ENCODE peak calls at places on chromosome 11, in seven cellular contexts. One of them, this sample, is unnamed.

GRCh38 chr11:697811-698311 is 2.2 kb downstream of the TMEM80 start:
- DNase-seq in GM23338: no peak
- DNase-seq in body of pancreas: no peak
- DNase-seq in CD4-positive, alpha-beta T cell: no peak
- DNase-seq in dorsolateral prefrontal cortex: no peak
- DNase-seq in left ventricle myocardium inferior: no peak
- DNase-seq in endothelial cell: no peak
- DNase-seq in this sample: no peak

GRCh38 chr11:33620423-33621120 is 80.1 kb downstream of the C11orf91 start:
- DNase-seq in endothelial cell: no peak
- DNase-seq in CD4-positive, alpha-beta T cell: no peak
- DNase-seq in body of pancreas: no peak
- DNase-seq in GM23338: no peak
- DNase-seq in left ventricle myocardium inferior: no peak
- DNase-seq in dorsolateral prefrontal cortex: peak; percentile 59
- DNase-seq in this sample: no peak

GRCh38 chr11:96187779-96188624 is 155.0 kb downstream of the MAML2 start:
- DNase-seq in CD4-positive, alpha-beta T cell: no peak
- DNase-seq in endothelial cell: no peak
- DNase-seq in GM23338: no peak
- DNase-seq in dorsolateral prefrontal cortex: peak; percentile 20
- DNase-seq in body of pancreas: no peak
- DNase-seq in left ventricle myocardium inferior: peak; percentile 29
- DNase-seq in this sample: peak; percentile 58

GRCh38 chr11:84819128-84819527 is 808.0 kb downstream of the DLG2 start:
- DNase-seq in body of pancreas: no peak
- DNase-seq in left ventricle myocardium inferior: no peak
- DNase-seq in GM23338: no peak
- DNase-seq in CD4-positive, alpha-beta T cell: no peak
- DNase-seq in dorsolateral prefrontal cortex: no peak
- DNase-seq in endothelial cell: no peak
- DNase-seq in this sample: no peak

GRCh38 chr11:47714554-47715081 is 551 bp downstream of the AGBL2 start:
- DNase-seq in CD4-positive, alpha-beta T cell: no peak
- DNase-seq in left ventricle myocardium inferior: no peak
- DNase-seq in GM23338: peak; percentile 48
- DNase-seq in endothelial cell: no peak
- DNase-seq in body of pancreas: no peak
- DNase-seq in dorsolateral prefrontal cortex: peak; percentile 29
- DNase-seq in this sample: peak; percentile 15

GRCh38 chr11:114036156-114036811 is 23.2 kb upstream of the ZBTB16 start:
- DNase-seq in body of pancreas: peak; percentile 92
- DNase-seq in endothelial cell: peak; percentile 93
- DNase-seq in GM23338: peak; percentile 94
- DNase-seq in left ventricle myocardium inferior: peak; percentile 88
- DNase-seq in dorsolateral prefrontal cortex: peak; percentile 85
- DNase-seq in CD4-positive, alpha-beta T cell: peak; percentile 37
- DNase-seq in this sample: peak; percentile 70

GRCh38 chr11:85647604-85648299 is at the start of gene TMEM126A:
- DNase-seq in left ventricle myocardium inferior: peak; percentile 92
- DNase-seq in dorsolateral prefrontal cortex: peak; percentile 92
- DNase-seq in endothelial cell: peak; percentile 86
- DNase-seq in GM23338: peak; percentile 95
- DNase-seq in CD4-positive, alpha-beta T cell: peak; percentile 87
- DNase-seq in body of pancreas: peak; percentile 88
- DNase-seq in this sample: peak; percentile 82

GRCh38 chr11:117997436-117998200 is 11.4 kb downstream of the IL10RA start:
- DNase-seq in left ventricle myocardium inferior: no peak
- DNase-seq in CD4-positive, alpha-beta T cell: no peak
- DNase-seq in body of pancreas: no peak
- DNase-seq in dorsolateral prefrontal cortex: no peak
- DNase-seq in GM23338: no peak
- DNase-seq in endothelial cell: no peak
- DNase-seq in this sample: no peak

GRCh38 chr11:114059278-114059983 is at the start of gene ZBTB16:
- DNase-seq in body of pancreas: peak; percentile 91
- DNase-seq in CD4-positive, alpha-beta T cell: peak; percentile 40
- DNase-seq in endothelial cell: peak; percentile 46
- DNase-seq in left ventricle myocardium inferior: peak; percentile 93
- DNase-seq in GM23338: peak; percentile 92
- DNase-seq in dorsolateral prefrontal cortex: peak; percentile 88
- DNase-seq in this sample: peak; percentile 59

GRCh38 chr11:79626135-79626748 is 185.4 kb upstream of the TENM4 start:
- DNase-seq in CD4-positive, alpha-beta T cell: no peak
- DNase-seq in dorsolateral prefrontal cortex: no peak
- DNase-seq in left ventricle myocardium inferior: no peak
- DNase-seq in GM23338: no peak
- DNase-seq in body of pancreas: no peak
- DNase-seq in endothelial cell: no peak
- DNase-seq in this sample: no peak

GRCh38 chr11:123560001-123560400 is 94.4 kb downstream of the SCN3B start:
- DNase-seq in left ventricle myocardium inferior: peak; percentile 60
- DNase-seq in dorsolateral prefrontal cortex: peak; percentile 77
- DNase-seq in CD4-positive, alpha-beta T cell: no peak
- DNase-seq in body of pancreas: peak; percentile 68
- DNase-seq in endothelial cell: no peak
- DNase-seq in GM23338: peak; percentile 62
- DNase-seq in this sample: no peak

GRCh38 chr11:5605849-5606248 is 9.4 kb downstream of the TRIM6 start:
- DNase-seq in endothelial cell: no peak
- DNase-seq in GM23338: no peak
- DNase-seq in dorsolateral prefrontal cortex: no peak
- DNase-seq in body of pancreas: no peak
- DNase-seq in CD4-positive, alpha-beta T cell: no peak
- DNase-seq in left ventricle myocardium inferior: no peak
- DNase-seq in this sample: peak; percentile 56

GRCh38 chr11:15655552-15655951 is 540.8 kb downstream of the INSC start:
- DNase-seq in dorsolateral prefrontal cortex: no peak
- DNase-seq in body of pancreas: no peak
- DNase-seq in left ventricle myocardium inferior: no peak
- DNase-seq in GM23338: no peak
- DNase-seq in CD4-positive, alpha-beta T cell: no peak
- DNase-seq in endothelial cell: no peak
- DNase-seq in this sample: no peak

GRCh38 chr11:78039919-78040671 is 17.0 kb upstream of the KCTD14 start:
- DNase-seq in left ventricle myocardium inferior: peak; percentile 67
- DNase-seq in dorsolateral prefrontal cortex: peak; percentile 24
- DNase-seq in endothelial cell: peak; percentile 33
- DNase-seq in body of pancreas: peak; percentile 68
- DNase-seq in GM23338: no peak
- DNase-seq in CD4-positive, alpha-beta T cell: no peak
- DNase-seq in this sample: peak; percentile 65

GRCh38 chr11:890794-891600 is 19.6 kb downstream of the CHID1 start:
- DNase-seq in GM23338: no peak
- DNase-seq in dorsolateral prefrontal cortex: no peak
- DNase-seq in CD4-positive, alpha-beta T cell: no peak
- DNase-seq in endothelial cell: no peak
- DNase-seq in body of pancreas: no peak
- DNase-seq in left ventricle myocardium inferior: no peak
- DNase-seq in this sample: no peak

GRCh38 chr11:76169473-76169881 is 36.8 kb downstream of the WNT11 start:
- DNase-seq in GM23338: no peak
- DNase-seq in CD4-positive, alpha-beta T cell: no peak
- DNase-seq in body of pancreas: no peak
- DNase-seq in left ventricle myocardium inferior: no peak
- DNase-seq in endothelial cell: no peak
- DNase-seq in dorsolateral prefrontal cortex: no peak
- DNase-seq in this sample: no peak

GRCh38 chr11:69718147-69718546 is 14.3 kb upstream of the FGF19 start:
- DNase-seq in endothelial cell: peak; percentile 79
- DNase-seq in left ventricle myocardium inferior: peak; percentile 36
- DNase-seq in dorsolateral prefrontal cortex: no peak
- DNase-seq in body of pancreas: no peak
- DNase-seq in GM23338: peak; percentile 91
- DNase-seq in CD4-positive, alpha-beta T cell: no peak
- DNase-seq in this sample: peak; percentile 19

GRCh38 chr11:39192671-39193070 is 2266.8 kb downstream of the LRRC4C start:
- DNase-seq in CD4-positive, alpha-beta T cell: no peak
- DNase-seq in left ventricle myocardium inferior: no peak
- DNase-seq in endothelial cell: no peak
- DNase-seq in dorsolateral prefrontal cortex: no peak
- DNase-seq in body of pancreas: no peak
- DNase-seq in GM23338: no peak
- DNase-seq in this sample: no peak

GRCh38 chr11:133991101-133991500 is 34.3 kb upstream of the IGSF9B start:
- DNase-seq in dorsolateral prefrontal cortex: no peak
- DNase-seq in body of pancreas: no peak
- DNase-seq in GM23338: no peak
- DNase-seq in CD4-positive, alpha-beta T cell: no peak
- DNase-seq in endothelial cell: no peak
- DNase-seq in left ventricle myocardium inferior: peak; percentile 5
- DNase-seq in this sample: no peak

GRCh38 chr11:34148504-34149165 is 43.2 kb downstream of the NAT10 start:
- DNase-seq in CD4-positive, alpha-beta T cell: no peak
- DNase-seq in left ventricle myocardium inferior: no peak
- DNase-seq in GM23338: no peak
- DNase-seq in endothelial cell: no peak
- DNase-seq in dorsolateral prefrontal cortex: no peak
- DNase-seq in body of pancreas: no peak
- DNase-seq in this sample: no peak

DNA sequence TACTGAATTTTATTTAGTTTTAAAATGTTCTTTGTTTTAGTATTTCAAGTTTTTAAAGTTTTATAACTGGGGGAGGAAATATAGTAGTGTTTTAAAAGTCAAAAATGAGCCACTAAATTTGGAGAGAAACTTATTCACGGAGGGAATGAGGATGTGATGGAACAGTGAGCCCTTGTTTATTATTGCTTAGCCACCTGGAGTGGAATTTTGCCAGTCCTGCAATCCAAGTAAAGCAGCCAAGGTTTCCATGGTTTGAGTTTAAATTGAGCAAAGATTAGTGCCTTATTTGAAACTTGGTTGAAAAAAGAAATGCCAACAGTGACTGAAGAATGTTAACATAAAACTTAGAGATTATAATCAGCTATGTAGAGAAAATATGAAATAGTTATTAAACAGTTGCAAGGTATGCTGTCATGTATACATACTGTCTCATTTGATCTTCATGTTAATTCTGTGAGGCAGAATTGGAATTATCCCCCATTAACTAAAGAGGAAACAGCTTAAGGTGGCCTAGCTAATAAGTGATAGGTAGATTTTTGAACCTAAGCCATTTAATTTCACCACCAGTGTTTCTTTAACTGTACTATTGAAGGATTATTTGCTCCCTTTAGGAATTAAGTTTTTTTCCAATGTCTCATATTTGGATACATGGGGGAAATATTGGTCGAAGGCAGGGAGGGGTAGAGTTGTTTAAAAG is 36.4 kb downstream of the SWAP70 start:
- DNase-seq in GM23338: no peak
- DNase-seq in left ventricle myocardium inferior: no peak
- DNase-seq in body of pancreas: peak; percentile 35
- DNase-seq in CD4-positive, alpha-beta T cell: no peak
- DNase-seq in endothelial cell: no peak
- DNase-seq in dorsolateral prefrontal cortex: no peak
- DNase-seq in this sample: no peak
- TF ChIP-seq CTCF in GM23338: no peak
- TF ChIP-seq CTCF in left ventricle myocardium inferior: no peak
- TF ChIP-seq CTCF in body of pancreas: no peak
- TF ChIP-seq CTCF in CD4-positive, alpha-beta T cell: no peak
- TF ChIP-seq CTCF in endothelial cell: no peak
- TF ChIP-seq CTCF in dorsolateral prefrontal cortex: no peak
- TF ChIP-seq CTCF in this sample: no peak

GRCh38 chr11:124745835-124746620 is 6.0 kb downstream of the VSIG2 start:
- DNase-seq in left ventricle myocardium inferior: no peak
- DNase-seq in GM23338: peak; percentile 80
- DNase-seq in dorsolateral prefrontal cortex: no peak
- DNase-seq in CD4-positive, alpha-beta T cell: no peak
- DNase-seq in endothelial cell: no peak
- DNase-seq in body of pancreas: peak; percentile 44
- DNase-seq in this sample: peak; percentile 47
- TF ChIP-seq CTCF in left ventricle myocardium inferior: no peak
- TF ChIP-seq CTCF in GM23338: peak; percentile 19
- TF ChIP-seq CTCF in dorsolateral prefrontal cortex: no peak
- TF ChIP-seq CTCF in CD4-positive, alpha-beta T cell: no peak
- TF ChIP-seq CTCF in endothelial cell: peak; percentile 38
- TF ChIP-seq CTCF in body of pancreas: no peak
- TF ChIP-seq CTCF in this sample: no peak

GRCh38 chr11:74390697-74391096 is 7.5 kb downstream of the PGM2L1 start:
- DNase-seq in dorsolateral prefrontal cortex: no peak
- DNase-seq in endothelial cell: no peak
- DNase-seq in body of pancreas: no peak
- DNase-seq in GM23338: no peak
- DNase-seq in CD4-positive, alpha-beta T cell: no peak
- DNase-seq in left ventricle myocardium inferior: no peak
- DNase-seq in this sample: no peak
- TF ChIP-seq CTCF in dorsolateral prefrontal cortex: no peak
- TF ChIP-seq CTCF in endothelial cell: no peak
- TF ChIP-seq CTCF in body of pancreas: no peak
- TF ChIP-seq CTCF in GM23338: no peak
- TF ChIP-seq CTCF in CD4-positive, alpha-beta T cell: no peak
- TF ChIP-seq CTCF in left ventricle myocardium inferior: no peak
- TF ChIP-seq CTCF in this sample: no peak

GRCh38 chr11:112025682-112026081 is 474 bp downstream of the DLAT start:
- DNase-seq in dorsolateral prefrontal cortex: no peak
- DNase-seq in body of pancreas: no peak
- DNase-seq in endothelial cell: no peak
- DNase-seq in CD4-positive, alpha-beta T cell: no peak
- DNase-seq in GM23338: no peak
- DNase-seq in left ventricle myocardium inferior: no peak
- DNase-seq in this sample: peak; percentile 16

GRCh38 chr11:112024778-112025678 is at the start of gene DLAT:
- DNase-seq in GM23338: peak; percentile 100
- DNase-seq in endothelial cell: peak; percentile 89
- DNase-seq in CD4-positive, alpha-beta T cell: peak; percentile 72
- DNase-seq in body of pancreas: peak; percentile 86
- DNase-seq in dorsolateral prefrontal cortex: peak; percentile 87
- DNase-seq in left ventricle myocardium inferior: peak; percentile 91
- DNase-seq in this sample: peak; percentile 80

GRCh38 chr11:112024178-112024777 is 930 bp upstream of the DLAT start:
- DNase-seq in CD4-positive, alpha-beta T cell: no peak
- DNase-seq in endothelial cell: no peak
- DNase-seq in body of pancreas: no peak
- DNase-seq in GM23338: peak; percentile 52
- DNase-seq in dorsolateral prefrontal cortex: no peak
- DNase-seq in left ventricle myocardium inferior: no peak
- DNase-seq in this sample: no peak

GRCh38 chr11:112019066-112019465 is 6.1 kb upstream of the DLAT start:
- DNase-seq in dorsolateral prefrontal cortex: no peak
- DNase-seq in GM23338: no peak
- DNase-seq in body of pancreas: no peak
- DNase-seq in left ventricle myocardium inferior: no peak
- DNase-seq in CD4-positive, alpha-beta T cell: no peak
- DNase-seq in endothelial cell: no peak
- DNase-seq in this sample: no peak

GRCh38 chr11:112023104-112023503 is 2.1 kb upstream of the DLAT start:
- DNase-seq in left ventricle myocardium inferior: no peak
- DNase-seq in dorsolateral prefrontal cortex: no peak
- DNase-seq in body of pancreas: no peak
- DNase-seq in CD4-positive, alpha-beta T cell: no peak
- DNase-seq in endothelial cell: no peak
- DNase-seq in GM23338: peak; percentile 9
- DNase-seq in this sample: no peak
- TF ChIP-seq CTCF in left ventricle myocardium inferior: no peak
- TF ChIP-seq CTCF in dorsolateral prefrontal cortex: no peak
- TF ChIP-seq CTCF in body of pancreas: no peak
- TF ChIP-seq CTCF in CD4-positive, alpha-beta T cell: no peak
- TF ChIP-seq CTCF in endothelial cell: no peak
- TF ChIP-seq CTCF in GM23338: peak; percentile 9
- TF ChIP-seq CTCF in this sample: no peak

GRCh38 chr11:2837096-2837601 is 48.4 kb downstream of the CDKN1C start:
- DNase-seq in endothelial cell: peak; percentile 46
- DNase-seq in left ventricle myocardium inferior: peak; percentile 73
- DNase-seq in body of pancreas: peak; percentile 72
- DNase-seq in GM23338: peak; percentile 65
- DNase-seq in dorsolateral prefrontal cortex: no peak
- DNase-seq in CD4-positive, alpha-beta T cell: no peak
- DNase-seq in this sample: peak; percentile 12
- TF ChIP-seq CTCF in endothelial cell: no peak
- TF ChIP-seq CTCF in left ventricle myocardium inferior: peak; percentile 58
- TF ChIP-seq CTCF in body of pancreas: no peak
- TF ChIP-seq CTCF in GM23338: no peak
- TF ChIP-seq CTCF in dorsolateral prefrontal cortex: no peak
- TF ChIP-seq CTCF in CD4-positive, alpha-beta T cell: no peak
- TF ChIP-seq CTCF in this sample: no peak

GRCh38 chr11:91513734-91514133 is 710.9 kb upstream of the FAT3 start:
- DNase-seq in GM23338: peak; percentile 25
- DNase-seq in body of pancreas: no peak
- DNase-seq in dorsolateral prefrontal cortex: no peak
- DNase-seq in endothelial cell: no peak
- DNase-seq in CD4-positive, alpha-beta T cell: no peak
- DNase-seq in left ventricle myocardium inferior: no peak
- DNase-seq in this sample: no peak
- TF ChIP-seq CTCF in GM23338: peak; percentile 61
- TF ChIP-seq CTCF in body of pancreas: no peak
- TF ChIP-seq CTCF in dorsolateral prefrontal cortex: no peak
- TF ChIP-seq CTCF in endothelial cell: no peak
- TF ChIP-seq CTCF in CD4-positive, alpha-beta T cell: no peak
- TF ChIP-seq CTCF in left ventricle myocardium inferior: peak; percentile 23
- TF ChIP-seq CTCF in this sample: no peak

This sample was measured in RWPE1.